ENCODE peak calls at places on chromosomes 13 and 19, in six cellular contexts. P is sigmoid colon, D is breast epithelium, F is upper lobe of left lung, E is HCT116, N is H1. Y is an unnamed sample. For H3K4me1, the result is how much of the 10 kb centered on the place peaks cover.

GRCh38 chr19:536881-537404 is 5.4 kb downstream of the CDC34 start:
- DNase-seq in P (no peak), D (no peak), N (no peak), F (no peak), E (no peak), Y (no peak)

GRCh38 chr19:34480971-34481821 is at the start of gene WTIP:
- DNase-seq in P (peak), E (peak), N (no peak), F (peak), D (peak), Y (no peak)

GRCh38 chr13:112583592-112584277 is 4.2 kb downstream of the TUBGCP3 start:
- DNase-seq in E (no peak), N (no peak), F (peak), D (no peak), P (no peak), Y (peak)

GRCh38 chr19:28884786-28885476 is 328.0 kb downstream of the UQCRFS1 start:
- DNase-seq in E (no peak), D (no peak), N (no peak), F (no peak), P (no peak), Y (no peak)

GRCh38 chr13:46712524-46712923 is 84.4 kb downstream of the ESD start:
- DNase-seq in P (no peak), F (no peak), E (no peak), D (no peak), N (no peak), Y (no peak)

GRCh38 chr19:45917421-45918091 is 3.0 kb upstream of the NANOS2 start:
- DNase-seq in N (no peak), E (no peak), D (no peak), F (no peak), P (no peak), Y (no peak)

GRCh38 chr13:47327856-47328255 is 431.0 kb upstream of the HTR2A start:
- DNase-seq in F (no peak), P (no peak), D (no peak), E (no peak), N (no peak), Y (no peak)

GRCh38 chr19:46124638-46125115 is at the start of gene IGFL3:
- DNase-seq in N (no peak), F (no peak), D (no peak), E (no peak), P (no peak), Y (no peak)

GRCh38 chr13:32735859-32736258 is 149.6 kb downstream of the PDS5B start:
- DNase-seq in P (no peak), N (no peak), E (no peak), F (no peak), D (no peak), Y (no peak)

GRCh38 chr13:57425531-57425930 is 206.0 kb upstream of the PCDH17 start:
- DNase-seq in P (no peak), F (no peak), D (no peak), E (no peak), N (no peak), Y (no peak)

GRCh38 chr13:39016789-39017188 is 21.1 kb downstream of the PROSER1 start:
- DNase-seq in P (no peak), E (peak), F (no peak), D (no peak), N (no peak), Y (no peak)

GRCh38 chr19:42306646-42307045 is 4.2 kb upstream of the PAFAH1B3 start:
- DNase-seq in F (no peak), E (no peak), D (no peak), P (no peak), N (no peak), Y (no peak)

GRCh38 chr13:101157261-101157660 is 259.0 kb downstream of the NALCN start:
- DNase-seq in F (no peak), P (no peak), E (no peak), D (no peak), N (no peak), Y (no peak)

GRCh38 chr13:35850569-35850968 is 280.6 kb downstream of the DCLK1 start:
- DNase-seq in F (no peak), D (no peak), P (no peak), E (no peak), N (no peak), Y (no peak)

GRCh38 chr13:76552373-76552772 is 333.8 kb downstream of the KCTD12 start:
- DNase-seq in F (no peak), E (no peak), P (no peak), D (no peak), N (no peak), Y (no peak)

GRCh38 chr13:64428196-64428595 is 2801.9 kb downstream of the PCDH9 start:
- DNase-seq in E (no peak), F (no peak), D (no peak), N (no peak), P (no peak), Y (no peak)

GRCh38 chr13:48110132-48110868 is 15.4 kb upstream of the MED4 start:
- DNase-seq in F (no peak), E (no peak), D (no peak), N (no peak), P (no peak), Y (no peak)

GRCh38 chr13:30837227-30838159 is 68.6 kb upstream of the MEDAG start:
- DNase-seq in F (no peak), D (no peak), P (no peak), N (no peak), E (no peak), Y (no peak)

GRCh38 chr19:49690073-49690655 is 752 bp upstream of the CPT1C start:
- DNase-seq in N (no peak), P (no peak), E (no peak), D (no peak), F (no peak), Y (no peak)

GRCh38 chr19:49687150-49687549 is 2.2 kb upstream of the ADM5 start:
- DNase-seq in D (no peak), F (no peak), E (no peak), P (no peak), N (no peak), Y (no peak)

GRCh38 chr19:49689133-49690072 is at the start of gene ADM5:
- DNase-seq in E (no peak), D (peak), F (peak), P (no peak), N (no peak), Y (peak)

GRCh38 chr19:49687566-49688316 is 1.7 kb upstream of the ADM5 start:
- DNase-seq in E (no peak), D (no peak), P (no peak), N (no peak), F (no peak), Y (no peak)

GRCh38 chr19:49688531-49689132 is 762 bp upstream of the ADM5 start:
- DNase-seq in D (no peak), P (no peak), N (no peak), F (no peak), E (no peak), Y (no peak)
- H3K4me1 ChIP-seq in D (under half), P (under half), N (under half), F (half or more), E (under half), Y (under half)

GRCh38 chr19:13843104-13843921 is 33.6 kb upstream of the NANOS3 start:
- DNase-seq in N (no peak), E (no peak), D (peak), F (peak), P (peak), Y (peak)
- TF ChIP-seq POLR2AphosphoS5 in N (no peak), E (no peak), D (peak), F (peak), P (no peak), Y (no peak)

GRCh38 chr19:48795055-48795854 is 15.6 kb downstream of the BCAT2 start:
- DNase-seq in F (peak), P (peak), N (peak), E (peak), D (peak), Y (peak)
- TF ChIP-seq POLR2A in F (no peak), P (no peak), N (no peak), E (no peak), D (no peak), Y (no peak)

GRCh38 chr19:14367016-14367415 is 14.2 kb upstream of the ADGRE5 start:
- DNase-seq in P (no peak), F (no peak), N (no peak), E (no peak), D (no peak), Y (no peak)
- H3K4me1 ChIP-seq in P (under half), F (half or more), N (under half), E (half or more), D (under half), Y (half or more)

GRCh38 chr13:44244288-44244687 is 129.3 kb upstream of the SERP2 start:
- DNase-seq in F (no peak), E (peak), D (no peak), P (no peak), N (no peak), Y (no peak)

GRCh38 chr13:44240611-44241010 is 133.0 kb upstream of the SERP2 start:
- DNase-seq in D (no peak), P (no peak), N (no peak), F (no peak), E (no peak), Y (no peak)

GRCh38 chr13:44241638-44242037 is 132.0 kb upstream of the SERP2 start:
- DNase-seq in F (no peak), N (no peak), E (no peak), D (no peak), P (no peak), Y (no peak)

GRCh38 chr13:44238011-44238421 is 135.6 kb upstream of the SERP2 start:
- DNase-seq in E (no peak), P (no peak), F (no peak), D (no peak), N (no peak), Y (no peak)

GRCh38 chr13:44243198-44243852 is 130.3 kb upstream of the SERP2 start:
- DNase-seq in D (no peak), E (peak), F (peak), P (no peak), N (peak), Y (no peak)
- TF ChIP-seq POLR2AphosphoS5 in D (peak), E (peak), F (peak), P (no peak), N (no peak), Y (no peak)